ENCODE peak calls at places on chromosomes 5 and 9, in six cellular contexts. D, O, L, Z, C and U are unnamed samples.
A peak's percentile ranks its signal among the peaks of the same experiment; 100 is the strongest.

GRCh38 chr5:95738069-95738468 is 6.9 kb downstream of the RHOBTB3 start:
- DNase-seq in C (no peak), O (no peak), D (no peak), L (no peak), Z (no peak), U (no peak)

GRCh38 chr9:37974506-37975173 is 70.7 kb upstream of the SLC25A51 start:
- DNase-seq in O (no peak), Z (no peak), D (peak; percentile 48), L (no peak), C (no peak), U (no peak)

GRCh38 chr5:150181035-150181434 is 8.8 kb upstream of the SLC6A7 start:
- DNase-seq in D (no peak), L (no peak), O (peak; percentile 85), C (no peak), Z (no peak), U (no peak)

GRCh38 chr9:126523621-126524111 is 90.1 kb upstream of the LMX1B start:
- DNase-seq in C (peak; percentile 64), L (no peak), Z (no peak), D (no peak), O (no peak), U (no peak)

GRCh38 chr5:19497229-19497815 is 490.7 kb downstream of the CDH18 start:
- DNase-seq in D (no peak), Z (no peak), C (no peak), O (no peak), L (no peak), U (no peak)

GRCh38 chr5:9196403-9197224 is 349.3 kb downstream of the SEMA5A start:
- DNase-seq in Z (no peak), O (peak; percentile 92), L (peak; percentile 95), C (no peak), D (peak; percentile 33), U (no peak)

GRCh38 chr5:26791433-26791832 is 247.0 kb downstream of the CDH9 start:
- DNase-seq in O (no peak), C (no peak), D (no peak), L (no peak), Z (no peak), U (no peak)

GRCh38 chr9:20811872-20812271 is 127.8 kb downstream of the FOCAD start:
- DNase-seq in C (no peak), O (peak; percentile 76), D (peak; percentile 49), L (no peak), Z (no peak), U (no peak)

GRCh38 chr9:90953200-90953599 is 151.6 kb downstream of the SYK start:
- DNase-seq in C (no peak), D (no peak), Z (no peak), L (no peak), O (no peak), U (no peak)

GRCh38 chr9:7570107-7570720 is 229.4 kb downstream of the DMAC1 start:
- DNase-seq in O (peak; percentile 33), C (no peak), Z (peak; percentile 48), D (peak; percentile 3), L (peak; percentile 74), U (peak; percentile 78)

GRCh38 chr9:90961375-90961774 is 159.8 kb downstream of the SYK start:
- DNase-seq in D (peak; percentile 45), O (peak; percentile 20), C (peak; percentile 68), L (no peak), Z (peak; percentile 42), U (no peak)

GRCh38 chr5:116395708-116396203 is 178.9 kb downstream of the SEMA6A start:
- DNase-seq in D (no peak), C (no peak), L (peak; percentile 50), O (no peak), Z (no peak), U (no peak)

GRCh38 chr5:176388003-176388340 is 426 bp downstream of the NOP16 start:
- DNase-seq in Z (no peak), O (peak; percentile 9), C (no peak), L (peak; percentile 31), D (peak; percentile 37), U (peak; percentile 34)

GRCh38 chr5:170070556-170071412 is 34.9 kb upstream of the FOXI1 start:
- DNase-seq in D (peak; percentile 76), C (peak; percentile 56), O (peak; percentile 45), Z (no peak), L (peak; percentile 88), U (peak; percentile 71)

GRCh38 chr5:170067152-170067551 is 38.5 kb upstream of the FOXI1 start:
- DNase-seq in O (no peak), D (no peak), C (no peak), L (no peak), Z (no peak), U (no peak)

GRCh38 chr5:170071748-170072147 is 33.9 kb upstream of the FOXI1 start:
- DNase-seq in D (no peak), C (no peak), Z (no peak), O (no peak), L (no peak), U (no peak)

GRCh38 chr5:170069512-170069911 is 36.2 kb upstream of the FOXI1 start:
- DNase-seq in Z (no peak), L (no peak), O (no peak), C (no peak), D (no peak), U (no peak)

DNA sequence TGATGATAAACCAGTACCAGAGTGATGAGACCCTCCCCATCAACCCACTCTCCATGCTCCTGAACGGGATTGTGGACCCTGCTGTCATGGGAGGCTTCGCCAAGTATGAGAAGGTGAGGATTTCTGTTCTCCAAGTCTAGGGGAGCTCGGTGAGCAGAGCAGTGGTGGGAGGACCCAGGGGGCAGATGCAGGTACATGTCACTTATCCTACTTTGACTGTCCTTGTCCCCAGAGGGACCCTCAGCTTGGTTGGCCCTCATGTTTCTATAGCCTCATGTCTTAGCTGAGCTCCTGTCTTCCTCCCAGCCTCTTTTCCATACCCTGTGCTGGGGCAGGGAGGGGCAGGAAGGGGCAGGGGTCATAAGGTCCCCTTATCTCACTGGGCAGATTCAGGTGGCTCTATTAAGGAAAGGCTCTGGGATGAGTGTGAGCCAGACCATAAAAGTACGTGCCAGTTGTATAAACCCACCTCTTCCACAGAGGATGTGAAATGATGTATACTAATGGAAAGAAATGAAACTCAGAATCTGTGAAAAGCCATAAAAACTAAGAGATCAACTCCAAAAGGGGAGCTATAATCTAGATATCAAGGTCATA is 38.0 kb upstream of the FOXI1 start:
- DNase-seq in Z (no peak), C (no peak), O (no peak), D (no peak), L (no peak), U (no peak)
- H3K36me3 ChIP-seq in Z (peaks cover 8% of the 10 kb centered on the region), C (peaks cover 34% of the 10 kb centered on the region), O (no peaks in the 10 kb centered on the region), D (no peaks in the 10 kb centered on the region), L (no peaks in the 10 kb centered on the region), U (no peaks in the 10 kb centered on the region)

GRCh38 chr5:113172231-113172826 is 195.7 kb downstream of the DCP2 start:
- DNase-seq in L (no peak), C (no peak), D (no peak), O (no peak), Z (no peak), U (no peak)
- H3K36me3 ChIP-seq in L (no peaks in the 10 kb centered on the region), C (no peaks in the 10 kb centered on the region), D (no peaks in the 10 kb centered on the region), O (no peaks in the 10 kb centered on the region), Z (no peaks in the 10 kb centered on the region), U (no peaks in the 10 kb centered on the region)

DNA sequence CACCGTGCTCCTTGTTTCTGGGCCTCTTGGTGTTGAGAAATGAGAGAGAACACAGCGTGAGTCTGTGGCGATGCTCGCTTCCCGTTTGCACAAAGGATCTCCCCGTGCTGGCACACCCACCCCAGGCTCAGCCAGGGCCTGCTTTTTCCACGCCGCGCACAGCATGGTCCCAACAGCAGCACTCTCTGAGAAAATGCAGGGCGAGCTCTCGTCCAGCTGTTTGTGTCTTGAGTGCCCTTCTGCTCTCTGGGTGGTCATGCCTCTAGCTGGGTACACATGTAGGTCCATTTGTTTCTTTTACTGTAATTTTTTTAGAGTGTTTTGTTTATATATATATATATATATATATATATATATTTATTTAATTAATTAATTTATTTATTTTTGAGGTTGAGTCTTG is 26.6 kb downstream of the FBXW5 start:
- DNase-seq in O (no peak), C (no peak), Z (no peak), L (no peak), D (no peak), U (no peak)
- H3K36me3 ChIP-seq in O (peaks cover 35% of the 10 kb centered on the region), C (peaks cover 66% of the 10 kb centered on the region), Z (peaks cover 54% of the 10 kb centered on the region), L (no peaks in the 10 kb centered on the region), D (peaks cover 54% of the 10 kb centered on the region), U (peaks cover 45% of the 10 kb centered on the region)

DNA sequence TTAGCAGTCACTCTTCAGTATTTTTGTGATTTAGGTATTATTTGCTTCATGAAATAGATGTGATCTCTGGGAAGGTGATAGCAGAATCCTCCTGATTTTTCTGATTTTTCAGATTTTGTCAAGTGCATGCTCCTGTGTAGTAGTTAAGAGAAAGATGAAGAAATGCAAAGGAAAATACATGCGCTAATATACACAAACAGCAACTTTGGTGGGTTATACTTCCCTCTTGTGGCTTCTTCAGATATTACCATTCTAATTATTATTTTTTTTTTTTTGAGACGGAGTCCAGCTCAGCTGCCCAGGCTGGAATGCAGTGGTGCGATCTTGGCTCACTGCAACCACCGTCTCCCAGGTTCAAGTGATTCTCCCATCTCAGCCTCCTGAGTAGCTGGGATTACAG is 31.7 kb downstream of the LMNB1 start:
- DNase-seq in Z (no peak), O (peak; percentile 50), C (no peak), L (peak; percentile 24), D (peak; percentile 72), U (peak; percentile 56)
- H3K36me3 ChIP-seq in Z (no peaks in the 10 kb centered on the region), O (peaks cover 5% of the 10 kb centered on the region), C (no peaks in the 10 kb centered on the region), L (peaks cover 54% of the 10 kb centered on the region), D (no peaks in the 10 kb centered on the region), U (peaks cover 81% of the 10 kb centered on the region)